ENCODE peak calls at places on chromosomes 16 and 17, in five cellular contexts. One of them, this sample, is unnamed.

GRCh38 chr17:50781167-50781566 is 13.8 kb upstream of the ANKRD40CL start:
- DNase-seq in IMR-90: no peak
- DNase-seq in mesenchymal stem cell: no peak
- DNase-seq in neuronal stem cell: no peak
- DNase-seq in H1: no peak
- DNase-seq in this sample: no peak

GRCh38 chr16:67199808-67200198 is 872 bp downstream of the ELMO3 start:
- DNase-seq in IMR-90: no peak
- DNase-seq in mesenchymal stem cell: no peak
- DNase-seq in neuronal stem cell: no peak
- DNase-seq in H1: no peak
- DNase-seq in this sample: peak; percentile 78

GRCh38 chr17:48790607-48791127 is 26.4 kb downstream of the TTLL6 start:
- DNase-seq in IMR-90: no peak
- DNase-seq in mesenchymal stem cell: no peak
- DNase-seq in neuronal stem cell: no peak
- DNase-seq in H1: no peak
- DNase-seq in this sample: no peak

GRCh38 chr16:49631521-49632041 is 224.3 kb downstream of the ZNF423 start:
- DNase-seq in IMR-90: peak; percentile 23
- DNase-seq in mesenchymal stem cell: peak; percentile 58
- DNase-seq in neuronal stem cell: no peak
- DNase-seq in H1: no peak
- DNase-seq in this sample: peak; percentile 9

GRCh38 chr16:87419971-87420370 is 27.8 kb downstream of the MAP1LC3B start:
- DNase-seq in IMR-90: no peak
- DNase-seq in mesenchymal stem cell: no peak
- DNase-seq in neuronal stem cell: no peak
- DNase-seq in H1: no peak
- DNase-seq in this sample: no peak

GRCh38 chr17:39231587-39232551 is 6.1 kb upstream of the STAC2 start:
- DNase-seq in IMR-90: peak; percentile 26
- DNase-seq in mesenchymal stem cell: peak; percentile 37
- DNase-seq in neuronal stem cell: no peak
- DNase-seq in H1: no peak
- DNase-seq in this sample: peak; percentile 89

GRCh38 chr17:1638171-1638583 is 7.4 kb downstream of the SCARF1 start:
- DNase-seq in IMR-90: no peak
- DNase-seq in mesenchymal stem cell: no peak
- DNase-seq in neuronal stem cell: no peak
- DNase-seq in H1: no peak
- DNase-seq in this sample: no peak

GRCh38 chr17:49016775-49017463 is 19.7 kb downstream of the IGF2BP1 start:
- DNase-seq in IMR-90: peak; percentile 80
- DNase-seq in mesenchymal stem cell: no peak
- DNase-seq in neuronal stem cell: no peak
- DNase-seq in H1: no peak
- DNase-seq in this sample: peak; percentile 29

GRCh38 chr17:61411944-61412859 is 12.6 kb downstream of the TBX2 start:
- DNase-seq in IMR-90: peak; percentile 75
- DNase-seq in mesenchymal stem cell: peak; percentile 88
- DNase-seq in neuronal stem cell: peak; percentile 82
- DNase-seq in H1: no peak
- DNase-seq in this sample: peak; percentile 89

GRCh38 chr17:77428901-77429734 is 288.3 kb downstream of the SEC14L1 start:
- DNase-seq in IMR-90: no peak
- DNase-seq in mesenchymal stem cell: no peak
- DNase-seq in neuronal stem cell: no peak
- DNase-seq in H1: no peak
- DNase-seq in this sample: no peak

GRCh38 chr16:51243836-51244483 is 92.9 kb upstream of the SALL1 start:
- DNase-seq in IMR-90: peak; percentile 16
- DNase-seq in mesenchymal stem cell: peak; percentile 19
- DNase-seq in neuronal stem cell: no peak
- DNase-seq in H1: no peak
- DNase-seq in this sample: no peak

GRCh38 chr16:66910175-66910940 is 8.3 kb downstream of the CDH16 start:
- DNase-seq in IMR-90: no peak
- DNase-seq in mesenchymal stem cell: no peak
- DNase-seq in neuronal stem cell: no peak
- DNase-seq in H1: no peak
- DNase-seq in this sample: no peak

GRCh38 chr16:1689853-1690252 is 11.8 kb downstream of the JPT2 start:
- DNase-seq in IMR-90: no peak
- DNase-seq in mesenchymal stem cell: no peak
- DNase-seq in neuronal stem cell: no peak
- DNase-seq in H1: no peak
- DNase-seq in this sample: no peak

GRCh38 chr17:53462393-53462811 is 360.3 kb upstream of the KIF2B start:
- DNase-seq in IMR-90: no peak
- DNase-seq in mesenchymal stem cell: peak; percentile 39
- DNase-seq in neuronal stem cell: no peak
- DNase-seq in H1: no peak
- DNase-seq in this sample: no peak

GRCh38 chr17:58338907-58339774 is 10.5 kb upstream of the TSPOAP1 start:
- DNase-seq in IMR-90: peak; percentile 88
- DNase-seq in mesenchymal stem cell: peak; percentile 64
- DNase-seq in neuronal stem cell: no peak
- DNase-seq in H1: no peak
- DNase-seq in this sample: peak; percentile 95

GRCh38 chr17:58339775-58340622 is 11.4 kb upstream of the TSPOAP1 start:
- DNase-seq in IMR-90: no peak
- DNase-seq in mesenchymal stem cell: no peak
- DNase-seq in neuronal stem cell: no peak
- DNase-seq in H1: no peak
- DNase-seq in this sample: no peak

GRCh38 chr17:58337126-58337599 is 8.6 kb upstream of the TSPOAP1 start:
- DNase-seq in IMR-90: peak; percentile 27
- DNase-seq in mesenchymal stem cell: no peak
- DNase-seq in neuronal stem cell: no peak
- DNase-seq in H1: no peak
- DNase-seq in this sample: peak; percentile 48

GRCh38 chr17:58337600-58338453 is 9.2 kb upstream of the TSPOAP1 start:
- DNase-seq in IMR-90: peak; percentile 96
- DNase-seq in mesenchymal stem cell: peak; percentile 86
- DNase-seq in neuronal stem cell: no peak
- DNase-seq in H1: peak; percentile 44
- DNase-seq in this sample: peak; percentile 94

GRCh38 chr17:58338454-58338841 is 9.9 kb upstream of the TSPOAP1 start:
- DNase-seq in IMR-90: no peak
- DNase-seq in mesenchymal stem cell: no peak
- DNase-seq in neuronal stem cell: no peak
- DNase-seq in H1: no peak
- DNase-seq in this sample: no peak
- H2BK120ac ChIP-seq in IMR-90: peak overlapping the region; percentile 98
- H2BK120ac ChIP-seq in mesenchymal stem cell: peak overlapping the region; percentile 65
- H2BK120ac ChIP-seq in neuronal stem cell: no peak overlapping the region
- H2BK120ac ChIP-seq in H1: peak overlapping the region; percentile 94
- H2BK120ac ChIP-seq in this sample: peak overlapping the region; percentile 87

DNA sequence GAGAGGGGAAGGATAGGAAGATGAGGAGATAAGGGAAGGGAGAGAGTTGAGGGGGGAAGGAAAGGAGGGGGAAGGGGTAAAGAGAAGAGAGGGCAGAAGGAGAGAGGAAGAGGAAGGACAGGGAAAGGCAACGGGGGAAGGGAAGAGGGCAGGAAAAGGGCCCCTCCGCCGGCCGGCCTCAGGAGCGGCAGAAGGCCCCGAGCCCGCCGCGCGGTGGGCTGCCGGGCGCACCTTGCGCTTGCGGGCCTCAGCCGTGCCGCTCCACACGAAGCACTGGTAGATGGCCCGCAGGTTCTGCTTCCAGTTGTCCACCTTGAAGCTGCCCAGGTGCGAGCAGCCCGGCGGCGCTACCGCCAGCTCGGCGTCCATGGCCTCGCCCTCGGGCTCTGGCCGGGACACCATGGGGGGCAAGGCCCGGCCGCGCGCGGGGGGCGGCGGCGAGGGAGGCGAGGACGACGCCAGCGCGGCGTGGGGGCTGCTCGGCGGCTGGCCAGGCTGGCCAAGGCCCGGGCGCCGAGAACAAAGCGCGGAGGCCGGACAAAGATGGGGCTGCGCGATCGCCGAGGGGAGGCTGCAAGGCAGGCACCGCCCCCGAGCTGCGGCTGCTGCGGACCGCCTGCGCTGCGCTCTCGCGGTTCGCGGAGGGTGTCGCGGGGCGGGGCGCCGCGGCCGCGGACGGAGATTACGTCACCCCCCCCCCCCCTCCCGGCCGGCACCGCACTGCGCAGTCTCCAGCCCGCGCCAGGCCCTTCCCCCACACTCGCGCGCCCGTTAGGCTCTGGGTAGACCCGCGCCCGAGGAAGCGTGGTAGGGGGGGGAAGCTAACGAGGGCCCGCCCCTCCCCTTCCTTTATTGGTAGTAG is at the start of gene USP22:
- DNase-seq in IMR-90: no peak
- DNase-seq in mesenchymal stem cell: no peak
- DNase-seq in neuronal stem cell: peak; percentile 96
- DNase-seq in H1: no peak
- DNase-seq in this sample: peak; percentile 100
- H2BK15ac ChIP-seq in IMR-90: no peak within 1 kb of the TSS
- H2BK15ac ChIP-seq in mesenchymal stem cell: peak within 1 kb of the TSS; percentile 99
- H2BK15ac ChIP-seq in neuronal stem cell: peak within 1 kb of the TSS; percentile 98
- H2BK15ac ChIP-seq in H1: peak within 1 kb of the TSS; percentile 90
- H2BK15ac ChIP-seq in this sample: no peak within 1 kb of the TSS

DNA sequence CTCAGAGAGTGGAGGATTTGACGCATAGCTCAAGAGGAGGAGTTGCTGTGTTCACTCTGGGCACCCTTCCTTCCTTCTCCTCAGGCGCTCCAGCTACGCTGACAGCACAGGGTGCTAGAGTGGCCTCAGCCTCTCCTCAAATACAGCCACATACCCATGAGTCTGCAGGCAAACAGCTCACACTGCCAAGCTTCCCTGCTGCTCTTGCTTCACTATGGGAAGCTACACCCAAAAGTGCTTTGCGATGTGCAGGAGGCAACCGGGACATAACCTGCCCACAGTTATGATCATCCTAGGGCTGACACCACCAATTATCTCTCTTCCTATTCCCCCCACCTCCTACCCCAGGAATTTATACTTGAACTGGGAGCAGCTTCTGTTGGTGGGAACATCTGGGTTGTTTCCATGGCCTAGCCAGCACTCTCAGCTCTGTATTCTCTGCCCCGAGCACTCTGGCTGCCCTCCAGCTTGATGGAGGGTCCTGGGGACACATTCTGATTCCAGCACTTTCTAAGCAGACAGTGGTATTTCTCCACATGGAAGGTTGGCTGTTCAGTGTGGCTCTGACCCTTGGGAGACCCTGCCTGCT is 40.3 kb upstream of the SREBF1 start:
- DNase-seq in IMR-90: peak; percentile 24
- DNase-seq in mesenchymal stem cell: peak; percentile 22
- DNase-seq in neuronal stem cell: no peak
- DNase-seq in H1: no peak
- DNase-seq in this sample: no peak
- H4K91ac ChIP-seq in IMR-90: no peak overlapping the region
- H4K91ac ChIP-seq in mesenchymal stem cell: peak overlapping the region; percentile 23
- H4K91ac ChIP-seq in neuronal stem cell: no peak overlapping the region
- H4K91ac ChIP-seq in H1: peak overlapping the region; percentile 77
- H4K91ac ChIP-seq in this sample: no peak overlapping the region

GRCh38 chr16:65657556-65657955 is 535.7 kb upstream of the CDH11 start:
- DNase-seq in IMR-90: no peak
- DNase-seq in mesenchymal stem cell: no peak
- DNase-seq in neuronal stem cell: no peak
- DNase-seq in H1: no peak
- DNase-seq in this sample: no peak

GRCh38 chr16:65662236-65662635 is 540.4 kb upstream of the CDH11 start:
- DNase-seq in IMR-90: no peak
- DNase-seq in mesenchymal stem cell: no peak
- DNase-seq in neuronal stem cell: no peak
- DNase-seq in H1: no peak
- DNase-seq in this sample: no peak

GRCh38 chr16:65658339-65659275 is 536.7 kb upstream of the CDH11 start:
- DNase-seq in IMR-90: peak; percentile 86
- DNase-seq in mesenchymal stem cell: peak; percentile 75
- DNase-seq in neuronal stem cell: no peak
- DNase-seq in H1: no peak
- DNase-seq in this sample: no peak

GRCh38 chr16:65661451-65661850 is 539.6 kb upstream of the CDH11 start:
- DNase-seq in IMR-90: no peak
- DNase-seq in mesenchymal stem cell: no peak
- DNase-seq in neuronal stem cell: no peak
- DNase-seq in H1: no peak
- DNase-seq in this sample: no peak

GRCh38 chr16:65660390-65660789 is 538.5 kb upstream of the CDH11 start:
- DNase-seq in IMR-90: peak; percentile 54
- DNase-seq in mesenchymal stem cell: no peak
- DNase-seq in neuronal stem cell: no peak
- DNase-seq in H1: no peak
- DNase-seq in this sample: no peak
- H2BK120ac ChIP-seq in IMR-90: no peak overlapping the region
- H2BK120ac ChIP-seq in mesenchymal stem cell: no peak overlapping the region
- H2BK120ac ChIP-seq in neuronal stem cell: no peak overlapping the region
- H2BK120ac ChIP-seq in H1: no peak overlapping the region
- H2BK120ac ChIP-seq in this sample: no peak overlapping the region